ENCODE peak calls at places on chromosomes 6 and 20, in four cellular contexts. One of them, this sample, is unnamed.

GRCh38 chr6:105851181-105851580 is 235.0 kb upstream of the PRDM1 start:
- DNase-seq in A549: no peak
- DNase-seq in foreskin fibroblast: peak; percentile 89
- DNase-seq in right lobe of liver: no peak
- DNase-seq in this sample: no peak

GRCh38 chr6:49841424-49841823 is 24.9 kb downstream of the CRISP1 start:
- DNase-seq in A549: no peak
- DNase-seq in foreskin fibroblast: no peak
- DNase-seq in right lobe of liver: no peak
- DNase-seq in this sample: peak; percentile 11

GRCh38 chr6:127102299-127102698 is 16.2 kb upstream of the RSPO3 start:
- DNase-seq in A549: peak; percentile 97
- DNase-seq in foreskin fibroblast: peak; percentile 93
- DNase-seq in right lobe of liver: no peak
- DNase-seq in this sample: peak; percentile 93

GRCh38 chr6:119658917-119659316 is 309.4 kb upstream of the MAN1A1 start:
- DNase-seq in A549: no peak
- DNase-seq in foreskin fibroblast: no peak
- DNase-seq in right lobe of liver: no peak
- DNase-seq in this sample: no peak

GRCh38 chr20:5504061-5504739 is 187.4 kb upstream of the PROKR2 start:
- DNase-seq in A549: no peak
- DNase-seq in foreskin fibroblast: peak; percentile 73
- DNase-seq in right lobe of liver: no peak
- DNase-seq in this sample: no peak

GRCh38 chr6:170150590-170150945 is 140.3 kb downstream of the DLL1 start:
- DNase-seq in A549: no peak
- DNase-seq in foreskin fibroblast: no peak
- DNase-seq in right lobe of liver: no peak
- DNase-seq in this sample: no peak

GRCh38 chr6:23213193-23213592 is 643.8 kb downstream of the HDGFL1 start:
- DNase-seq in A549: no peak
- DNase-seq in foreskin fibroblast: peak; percentile 71
- DNase-seq in right lobe of liver: no peak
- DNase-seq in this sample: peak; percentile 54

GRCh38 chr6:43113431-43114260 is 37.5 kb downstream of the PTK7 start:
- DNase-seq in A549: no peak
- DNase-seq in foreskin fibroblast: peak; percentile 70
- DNase-seq in right lobe of liver: no peak
- DNase-seq in this sample: peak; percentile 58

GRCh38 chr6:53282741-53283140 is 66.0 kb downstream of the ELOVL5 start:
- DNase-seq in A549: no peak
- DNase-seq in foreskin fibroblast: peak; percentile 19
- DNase-seq in right lobe of liver: no peak
- DNase-seq in this sample: no peak

GRCh38 chr20:43969501-43969900 is 54.8 kb downstream of the TOX2 start:
- DNase-seq in A549: no peak
- DNase-seq in foreskin fibroblast: no peak
- DNase-seq in right lobe of liver: no peak
- DNase-seq in this sample: no peak

GRCh38 chr20:62900692-62901584 is 25.4 kb downstream of the DIDO1 start:
- DNase-seq in A549: peak; percentile 49
- DNase-seq in foreskin fibroblast: peak; percentile 47
- DNase-seq in right lobe of liver: peak; percentile 41
- DNase-seq in this sample: peak; percentile 90

GRCh38 chr6:143936986-143937765 is 70.9 kb downstream of the PLAGL1 start:
- DNase-seq in A549: no peak
- DNase-seq in foreskin fibroblast: no peak
- DNase-seq in right lobe of liver: no peak
- DNase-seq in this sample: no peak

GRCh38 chr20:49510562-49511117 is 28.2 kb upstream of the KCNB1 start:
- DNase-seq in A549: no peak
- DNase-seq in foreskin fibroblast: peak; percentile 85
- DNase-seq in right lobe of liver: no peak
- DNase-seq in this sample: no peak

GRCh38 chr6:125995972-125996580 is 9.7 kb downstream of the TRMT11 start:
- DNase-seq in A549: peak; percentile 63
- DNase-seq in foreskin fibroblast: peak; percentile 83
- DNase-seq in right lobe of liver: peak; percentile 67
- DNase-seq in this sample: peak; percentile 76
- H3K4me3 ChIP-seq in A549: no peak overlapping the region
- H3K4me3 ChIP-seq in foreskin fibroblast: no peak overlapping the region
- H3K4me3 ChIP-seq in right lobe of liver: no peak overlapping the region
- H3K4me3 ChIP-seq in this sample: no peak overlapping the region

DNA sequence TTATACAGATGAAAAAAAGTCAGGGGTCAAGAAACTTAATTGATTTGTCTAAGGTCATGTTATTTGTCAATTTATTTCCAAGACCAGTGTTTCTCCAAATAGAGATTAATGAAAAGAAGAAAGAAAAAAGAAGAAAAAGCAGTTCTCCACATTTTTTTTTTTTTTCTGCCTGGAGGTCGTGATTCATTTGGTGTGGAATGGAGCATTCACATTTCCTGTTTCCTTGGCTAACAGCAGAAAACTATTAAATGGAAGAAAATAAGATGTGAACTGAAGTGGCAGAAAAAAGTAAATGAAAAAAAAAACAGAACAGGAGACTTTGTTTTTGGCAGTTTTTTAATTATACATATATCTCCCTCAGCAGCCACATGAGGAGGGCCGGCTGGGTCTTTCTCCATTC is 470.8 kb upstream of the ZNF337 start:
- DNase-seq in A549: no peak
- DNase-seq in foreskin fibroblast: peak; percentile 27
- DNase-seq in right lobe of liver: no peak
- DNase-seq in this sample: peak; percentile 4
- H3K4me3 ChIP-seq in A549: no peak overlapping the region
- H3K4me3 ChIP-seq in foreskin fibroblast: no peak overlapping the region
- H3K4me3 ChIP-seq in right lobe of liver: no peak overlapping the region
- H3K4me3 ChIP-seq in this sample: no peak overlapping the region

GRCh38 chr20:59622496-59622895 is 18.2 kb downstream of the PHACTR3 start:
- DNase-seq in A549: no peak
- DNase-seq in foreskin fibroblast: no peak
- DNase-seq in right lobe of liver: no peak
- DNase-seq in this sample: no peak
- H3K4me3 ChIP-seq in A549: no peak overlapping the region
- H3K4me3 ChIP-seq in foreskin fibroblast: no peak overlapping the region
- H3K4me3 ChIP-seq in right lobe of liver: no peak overlapping the region
- H3K4me3 ChIP-seq in this sample: no peak overlapping the region

GRCh38 chr20:32474717-32474966 is 110.5 kb downstream of the NOL4L start:
- DNase-seq in A549: no peak
- DNase-seq in foreskin fibroblast: no peak
- DNase-seq in right lobe of liver: no peak
- DNase-seq in this sample: no peak
- H3K4me3 ChIP-seq in A549: peak overlapping the region; percentile 34
- H3K4me3 ChIP-seq in foreskin fibroblast: peak overlapping the region; percentile 50
- H3K4me3 ChIP-seq in right lobe of liver: no peak overlapping the region
- H3K4me3 ChIP-seq in this sample: no peak overlapping the region

GRCh38 chr6:45663181-45664180 is 285.7 kb upstream of the SUPT3H start:
- DNase-seq in A549: no peak
- DNase-seq in foreskin fibroblast: peak; percentile 75
- DNase-seq in right lobe of liver: no peak
- DNase-seq in this sample: no peak
- H3K4me3 ChIP-seq in A549: no peak overlapping the region
- H3K4me3 ChIP-seq in foreskin fibroblast: no peak overlapping the region
- H3K4me3 ChIP-seq in right lobe of liver: no peak overlapping the region
- H3K4me3 ChIP-seq in this sample: no peak overlapping the region

GRCh38 chr6:169028343-169028742 is 225.3 kb downstream of the THBS2 start:
- DNase-seq in A549: no peak
- DNase-seq in foreskin fibroblast: no peak
- DNase-seq in right lobe of liver: no peak
- DNase-seq in this sample: no peak

GRCh38 chr6:169034523-169035167 is 219.0 kb downstream of the THBS2 start:
- DNase-seq in A549: no peak
- DNase-seq in foreskin fibroblast: peak; percentile 95
- DNase-seq in right lobe of liver: no peak
- DNase-seq in this sample: no peak

GRCh38 chr6:169026175-169026574 is 227.5 kb downstream of the THBS2 start:
- DNase-seq in A549: no peak
- DNase-seq in foreskin fibroblast: no peak
- DNase-seq in right lobe of liver: no peak
- DNase-seq in this sample: no peak

GRCh38 chr6:169024047-169024660 is 229.5 kb downstream of the THBS2 start:
- DNase-seq in A549: no peak
- DNase-seq in foreskin fibroblast: no peak
- DNase-seq in right lobe of liver: no peak
- DNase-seq in this sample: no peak

DNA sequence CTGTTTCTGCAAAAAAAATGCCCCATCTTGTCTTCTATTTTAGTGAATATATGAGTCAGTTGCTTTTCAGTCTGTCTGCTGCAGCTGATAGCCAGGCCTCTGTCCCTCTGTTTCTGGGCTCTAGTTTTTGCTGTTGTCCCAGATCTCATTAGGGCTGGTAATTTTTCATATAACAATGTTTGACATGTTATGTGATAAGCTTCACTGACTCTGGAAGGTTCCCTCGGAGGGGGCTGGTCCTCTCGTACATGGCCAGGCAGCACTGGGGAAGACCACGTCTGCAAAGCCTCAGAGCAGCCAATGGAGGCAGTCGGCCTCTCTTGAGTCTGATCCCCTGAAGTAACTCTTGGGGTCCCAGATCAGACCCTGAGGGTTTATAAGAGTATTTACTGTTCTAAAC is 223.8 kb downstream of the THBS2 start:
- DNase-seq in A549: no peak
- DNase-seq in foreskin fibroblast: no peak
- DNase-seq in right lobe of liver: no peak
- DNase-seq in this sample: no peak
- H3K4me3 ChIP-seq in A549: no peak overlapping the region
- H3K4me3 ChIP-seq in foreskin fibroblast: no peak overlapping the region
- H3K4me3 ChIP-seq in right lobe of liver: no peak overlapping the region
- H3K4me3 ChIP-seq in this sample: no peak overlapping the region

GRCh38 chr6:56649053-56649769 is 6.5 kb upstream of the DST start:
- DNase-seq in A549: peak; percentile 26
- DNase-seq in foreskin fibroblast: no peak
- DNase-seq in right lobe of liver: no peak
- DNase-seq in this sample: peak; percentile 53
- H3K4me3 ChIP-seq in A549: no peak overlapping the region
- H3K4me3 ChIP-seq in foreskin fibroblast: no peak overlapping the region
- H3K4me3 ChIP-seq in right lobe of liver: no peak overlapping the region
- H3K4me3 ChIP-seq in this sample: no peak overlapping the region

GRCh38 chr6:125018136-125018535 is 55.9 kb downstream of the RNF217 start:
- DNase-seq in A549: no peak
- DNase-seq in foreskin fibroblast: peak; percentile 44
- DNase-seq in right lobe of liver: no peak
- DNase-seq in this sample: no peak

GRCh38 chr6:125009578-125009977 is 47.3 kb downstream of the RNF217 start:
- DNase-seq in A549: no peak
- DNase-seq in foreskin fibroblast: no peak
- DNase-seq in right lobe of liver: no peak
- DNase-seq in this sample: no peak

GRCh38 chr6:125015152-125015551 is 52.9 kb downstream of the RNF217 start:
- DNase-seq in A549: no peak
- DNase-seq in foreskin fibroblast: no peak
- DNase-seq in right lobe of liver: no peak
- DNase-seq in this sample: no peak

GRCh38 chr6:125019281-125019680 is 57.0 kb downstream of the RNF217 start:
- DNase-seq in A549: no peak
- DNase-seq in foreskin fibroblast: no peak
- DNase-seq in right lobe of liver: no peak
- DNase-seq in this sample: no peak

GRCh38 chr6:125014157-125014957 is 52.1 kb downstream of the RNF217 start:
- DNase-seq in A549: peak; percentile 19
- DNase-seq in foreskin fibroblast: peak; percentile 83
- DNase-seq in right lobe of liver: no peak
- DNase-seq in this sample: peak; percentile 62
- H3K4me3 ChIP-seq in A549: no peak overlapping the region
- H3K4me3 ChIP-seq in foreskin fibroblast: no peak overlapping the region
- H3K4me3 ChIP-seq in right lobe of liver: no peak overlapping the region
- H3K4me3 ChIP-seq in this sample: no peak overlapping the region

This sample was measured in epithelial cell of esophagus.